ENCODE peak calls at places on chromosomes 12 and 14, in four cellular contexts. F, Y, X and P are unnamed samples.

GRCh38 chr12:98422809-98423208 is 92.6 kb upstream of the TMPO start:
- DNase-seq in F (no peak), Y (no peak), X (no peak), P (no peak)

GRCh38 chr12:60872219-60872618 is 1276.4 kb downstream of the SLC16A7 start:
- DNase-seq in F (no peak), Y (no peak), X (no peak), P (no peak)

GRCh38 chr14:71203306-71203705 is 296.0 kb downstream of the PCNX1 start:
- DNase-seq in F (no peak), Y (no peak), X (no peak), P (no peak)

GRCh38 chr12:69068431-69068830 is 135.5 kb upstream of the CPM start:
- DNase-seq in F (no peak), Y (no peak), X (no peak), P (no peak)

GRCh38 chr14:61934385-61934784 is 172.2 kb downstream of the SNAPC1 start:
- DNase-seq in F (no peak), Y (no peak), X (no peak), P (no peak)

GRCh38 chr12:7059780-7060179 is 738 bp upstream of the C1S start:
- DNase-seq in F (no peak), Y (no peak), X (no peak), P (no peak)

GRCh38 chr14:57071639-57072038 is 197.1 kb downstream of the EXOC5 start:
- DNase-seq in F (no peak), Y (no peak), X (no peak), P (no peak)

GRCh38 chr12:12004524-12004923 is 66.2 kb upstream of the BCL2L14 start:
- DNase-seq in F (no peak), Y (no peak), X (no peak), P (no peak)

GRCh38 chr12:105554223-105554678 is 223.8 kb downstream of the C12orf75 start:
- DNase-seq in F (no peak), Y (no peak), X (no peak), P (no peak)

GRCh38 chr12:4438834-4439596 is 6.6 kb downstream of the FGF6 start:
- DNase-seq in F (no peak), Y (no peak), X (no peak), P (no peak)

GRCh38 chr12:132156145-132156709 is 12.0 kb downstream of the NOC4L start:
- DNase-seq in F (no peak), Y (no peak), X (no peak), P (no peak)

GRCh38 chr12:118259079-118259478 is 113.6 kb downstream of the TAOK3 start:
- DNase-seq in F (no peak), Y (no peak), X (no peak), P (no peak)

GRCh38 chr14:60487211-60487610 is 1.3 kb upstream of the C14orf39 start:
- DNase-seq in F (no peak), Y (no peak), X (no peak), P (no peak)

GRCh38 chr14:90820958-90821357 is 4.7 kb upstream of the TTC7B start:
- DNase-seq in F (no peak), Y (no peak), X (no peak), P (no peak)

GRCh38 chr14:60632777-60633176 is 16.5 kb downstream of the SIX1 start:
- DNase-seq in F (no peak), Y (no peak), X (no peak), P (no peak)

GRCh38 chr14:81402123-81402495 is 2.0 kb upstream of the STON2 start:
- DNase-seq in F (no peak), Y (no peak), X (no peak), P (no peak)

GRCh38 chr12:20718294-20718693 is 23.2 kb downstream of the SLCO1C1 start:
- DNase-seq in F (no peak), Y (no peak), X (no peak), P (no peak)

GRCh38 chr14:103653802-103654201 is 24.8 kb downstream of the KLC1 start:
- DNase-seq in F (no peak), Y (no peak), X (no peak), P (no peak)

GRCh38 chr14:93029417-93029816 is 86.3 kb downstream of the ITPK1 start:
- DNase-seq in F (no peak), Y (no peak), X (no peak), P (no peak)

GRCh38 chr12:46214668-46215429 is 54.0 kb downstream of the SLC38A1 start:
- DNase-seq in F (no peak), Y (no peak), X (peak), P (peak)

GRCh38 chr14:33959692-33960151 is 8.8 kb upstream of the EGLN3 start:
- DNase-seq in F (no peak), Y (no peak), X (no peak), P (no peak)

GRCh38 chr12:6351622-6352021 is 9.7 kb upstream of the TNFRSF1A start:
- DNase-seq in F (no peak), Y (no peak), X (no peak), P (no peak)

GRCh38 chr12:11348439-11348838 is 38.2 kb upstream of the PRB4 start:
- DNase-seq in F (no peak), Y (no peak), X (no peak), P (no peak)